ENCODE peak calls at places on chromosomes 11 and 22, in four cellular contexts. C is BJ, O is dorsolateral prefrontal cortex, M is body of pancreas. G is an unnamed sample. For H3K27me3, the result is how much of the 10 kb centered on the place peaks cover.

GRCh38 chr22:19001204-19001603 is 65.1 kb upstream of the PRODH start:
- DNase-seq in C (no peak), O (no peak), M (no peak), G (no peak)

GRCh38 chr11:21472256-21472655 is 720.6 kb upstream of the ANO5 start:
- DNase-seq in C (no peak), O (no peak), M (no peak), G (no peak)

GRCh38 chr11:115317428-115318185 is 186.6 kb downstream of the CADM1 start:
- DNase-seq in C (no peak), O (no peak), M (no peak), G (no peak)

GRCh38 chr11:125071408-125071807 is 8.3 kb downstream of the SLC37A2 start:
- DNase-seq in C (no peak), O (no peak), M (no peak), G (no peak)

GRCh38 chr22:22446527-22446926 is 62.0 kb downstream of the ZNF280B start:
- DNase-seq in C (no peak), O (no peak), M (no peak), G (no peak)

GRCh38 chr11:71247551-71248250 is 4.7 kb downstream of the SHANK2 start:
- DNase-seq in C (no peak), O (no peak), M (no peak), G (no peak)

GRCh38 chr22:43826142-43827093 is 14.3 kb upstream of the EFCAB6 start:
- DNase-seq in C (no peak), O (no peak), M (peak), G (no peak)

GRCh38 chr11:79486239-79486984 is 45.6 kb upstream of the TENM4 start:
- DNase-seq in C (no peak), O (no peak), M (no peak), G (no peak)

GRCh38 chr11:70521475-70522260 is 123.3 kb downstream of the CTTN start:
- DNase-seq in C (no peak), O (peak), M (no peak), G (no peak)

GRCh38 chr11:124174001-124174400 is 9.1 kb upstream of the OR10D3 start:
- DNase-seq in C (no peak), O (peak), M (no peak), G (no peak)

GRCh38 chr11:19633276-19633675 is 79.4 kb upstream of the NAV2 start:
- DNase-seq in C (no peak), O (no peak), M (peak), G (no peak)

GRCh38 chr11:58907780-58908179 is 31.5 kb upstream of the GLYATL1 start:
- DNase-seq in C (no peak), O (no peak), M (no peak), G (no peak)

GRCh38 chr11:88193278-88193677 is 18.0 kb upstream of the RAB38 start:
- DNase-seq in C (no peak), O (no peak), M (no peak), G (no peak)

GRCh38 chr22:31912402-31912733 is 32.0 kb upstream of the YWHAH start:
- DNase-seq in C (no peak), O (no peak), M (no peak), G (no peak)

GRCh38 chr11:66289548-66290331 is 797 bp upstream of the YIF1A start:
- DNase-seq in C (no peak), O (peak), M (peak), G (peak)

GRCh38 chr11:34907934-34908593 is 8.1 kb downstream of the APIP start:
- DNase-seq in C (no peak), O (no peak), M (no peak), G (no peak)

GRCh38 chr22:47175761-47176359 is 413.4 kb downstream of the TBC1D22A start:
- DNase-seq in C (no peak), O (no peak), M (peak), G (peak)

GRCh38 chr11:65786786-65787636 is at the start of gene OVOL1:
- DNase-seq in C (no peak), O (no peak), M (peak), G (no peak)

GRCh38 chr11:2185324-2186085 is 13.9 kb upstream of the TH start:
- DNase-seq in C (no peak), O (no peak), M (no peak), G (no peak)

GRCh38 chr11:43852057-43852636 is 28.5 kb upstream of the ALKBH3 start:
- DNase-seq in C (no peak), O (peak), M (peak), G (peak)

GRCh38 chr11:13324709-13325108 is 47.1 kb downstream of the BMAL1 start:
- DNase-seq in C (no peak), O (peak), M (no peak), G (no peak)

GRCh38 chr11:100543386-100543785 is 143.7 kb upstream of the ARHGAP42 start:
- DNase-seq in C (no peak), O (no peak), M (no peak), G (no peak)

GRCh38 chr22:49305215-49305965 is 522.3 kb downstream of the BRD1 start:
- DNase-seq in C (no peak), O (peak), M (peak), G (peak)

GRCh38 chr11:57364851-57365660 is 15.9 kb downstream of the PRG3 start:
- DNase-seq in C (no peak), O (no peak), M (no peak), G (no peak)

GRCh38 chr11:6357222-6357621 is 33.1 kb upstream of the SMPD1 start:
- DNase-seq in C (peak), O (peak), M (no peak), G (peak)

GRCh38 chr22:42299586-42300285 is 29.3 kb upstream of the TCF20 start:
- DNase-seq in C (no peak), O (no peak), M (no peak), G (peak)

GRCh38 chr22:38986629-38987028 is 4.5 kb downstream of the APOBEC3B start:
- DNase-seq in C (no peak), O (no peak), M (no peak), G (no peak)

GRCh38 chr11:2525166-2525861 is 80.5 kb downstream of the KCNQ1 start:
- DNase-seq in C (no peak), O (peak), M (peak), G (peak)

GRCh38 chr22:39983346-39983745 is 11.4 kb upstream of the FAM83F start:
- DNase-seq in C (no peak), O (no peak), M (no peak), G (no peak)

GRCh38 chr22:19961201-19961580 is 19.6 kb upstream of the TXNRD2 start:
- DNase-seq in C (no peak), O (no peak), M (no peak), G (peak)

GRCh38 chr11:121595717-121596156 is 143.0 kb upstream of the SORL1-AS1 start:
- DNase-seq in C (peak), O (peak), M (no peak), G (peak)

GRCh38 chr11:76234704-76235232 is 28.5 kb upstream of the WNT11 start:
- DNase-seq in C (no peak), O (peak), M (peak), G (peak)

GRCh38 chr11:19738124-19738523 is 25.5 kb downstream of the NAV2 start:
- DNase-seq in C (no peak), O (no peak), M (no peak), G (no peak)

GRCh38 chr11:75280770-75281468 is 40.3 kb downstream of the TPBGL start:
- DNase-seq in C (no peak), O (no peak), M (no peak), G (peak)

GRCh38 chr11:12537778-12538401 is 136.3 kb upstream of the TEAD1 start:
- DNase-seq in C (no peak), O (no peak), M (no peak), G (no peak)

GRCh38 chr22:45210577-45211431 is 29.9 kb downstream of the KIAA0930 start:
- DNase-seq in C (peak), O (no peak), M (no peak), G (no peak)

GRCh38 chr22:26798433-26799065 is 141.2 kb downstream of the MIAT start:
- DNase-seq in C (no peak), O (no peak), M (no peak), G (no peak)

GRCh38 chr11:128530119-128531091 is 57.0 kb downstream of the ETS1 start:
- DNase-seq in C (peak), O (no peak), M (no peak), G (peak)

GRCh38 chr11:128531588-128531987 is 55.8 kb downstream of the ETS1 start:
- DNase-seq in C (no peak), O (no peak), M (no peak), G (no peak)

GRCh38 chr11:128527046-128527445 is 60.3 kb downstream of the ETS1 start:
- DNase-seq in C (no peak), O (no peak), M (no peak), G (no peak)

GRCh38 chr11:128525411-128526243 is 61.7 kb downstream of the ETS1 start:
- DNase-seq in C (peak), O (no peak), M (no peak), G (no peak)

GRCh38 chr11:128528294-128528693 is 59.1 kb downstream of the ETS1 start:
- DNase-seq in C (no peak), O (no peak), M (no peak), G (no peak)
- TF ChIP-seq CTCF in C (no peak), O (no peak), M (no peak), G (no peak)

DNA sequence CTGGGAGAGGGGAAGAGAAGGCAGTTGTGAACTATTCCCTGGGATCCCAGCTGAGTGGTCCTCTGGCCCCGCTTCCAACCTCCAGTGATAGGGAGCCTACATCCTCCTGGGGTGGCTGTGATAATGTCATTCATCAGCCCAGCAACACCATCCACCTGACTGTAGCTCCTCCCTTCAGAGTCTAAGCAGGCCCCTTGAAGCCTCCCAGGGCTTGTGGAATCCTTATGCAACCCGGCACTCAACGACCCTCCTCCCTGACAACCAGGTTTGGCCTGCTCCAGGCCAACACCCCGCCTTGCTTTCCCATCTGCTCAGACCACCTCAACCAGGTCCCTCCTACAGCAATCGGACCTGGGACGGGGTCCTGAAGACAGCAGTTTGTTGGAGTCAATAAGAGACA is 62.2 kb upstream of the LMO1 start:
- DNase-seq in C (no peak), O (no peak), M (no peak), G (no peak)
- H3K27me3 ChIP-seq in C (under half), O (under half), M (under half), G (under half)

DNA sequence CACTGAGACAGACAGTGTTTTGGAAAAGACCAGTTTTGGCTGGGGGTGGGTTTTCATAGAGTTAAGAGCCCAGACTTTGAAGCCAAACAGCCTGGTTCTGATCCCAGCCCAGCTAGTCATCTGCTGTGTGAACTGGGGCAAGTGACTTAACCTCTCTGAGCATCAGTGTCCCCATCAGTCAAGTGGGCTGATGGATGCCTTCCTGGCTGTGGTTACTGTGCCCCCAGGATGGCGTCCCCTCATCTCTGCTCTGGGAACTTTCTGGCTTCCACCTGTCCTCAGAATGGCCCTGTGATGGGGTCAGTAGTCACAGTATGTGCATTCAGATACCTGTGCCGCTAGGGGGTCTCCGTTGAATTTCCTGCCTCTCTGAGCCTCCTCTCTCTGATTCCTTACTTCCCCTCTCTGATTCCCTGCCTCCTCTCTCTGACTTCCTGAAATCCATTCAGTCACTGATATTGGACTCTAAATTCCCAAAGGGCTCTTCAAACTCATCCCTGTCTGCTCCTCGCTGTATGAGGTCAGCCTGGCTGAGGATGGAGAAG is 2.4 kb downstream of the RASD2 start:
- DNase-seq in C (no peak), O (no peak), M (no peak), G (no peak)
- TF ChIP-seq CTCF in C (no peak), O (no peak), M (no peak), G (no peak)

GRCh38 chr11:126288237-126288636 is 5.3 kb downstream of the TIRAP start:
- DNase-seq in C (no peak), O (no peak), M (no peak), G (no peak)

GRCh38 chr11:126293726-126294125 is 10.1 kb upstream of the DCPS start:
- DNase-seq in C (no peak), O (no peak), M (no peak), G (no peak)

GRCh38 chr11:126290887-126291286 is 8.0 kb downstream of the TIRAP start:
- DNase-seq in C (no peak), O (no peak), M (no peak), G (no peak)
- H3K27me3 ChIP-seq in C (under half), O (under half), M (under half), G (under half)

GRCh38 chr11:29260939-29261705 is 755.7 kb downstream of the KCNA4 start:
- DNase-seq in C (no peak), O (no peak), M (no peak), G (no peak)
- TF ChIP-seq CTCF in C (peak), O (no peak), M (no peak), G (no peak)

GRCh38 chr11:56197367-56197766 is 20.9 kb downstream of the OR5J2 start:
- DNase-seq in C (no peak), O (no peak), M (no peak), G (no peak)
- H3K27me3 ChIP-seq in C (under half), O (under half), M (under half), G (under half)